ENCODE peak calls at places on chromosomes 5 and 9, in seven cellular contexts. J is PC-9, U is uterus, G is keratinocyte, N is DND-41, V is tibial artery, P is AG04449. W is an unnamed sample.

GRCh38 chr9:129227843-129228189 is 49.8 kb upstream of the IER5L start:
- DNase-seq in J (no peak), U (no peak), G (no peak), N (no peak), V (no peak), P (no peak), W (no peak)

GRCh38 chr5:157575096-157575872 is at the start of gene ADAM19:
- DNase-seq in J (peak), U (peak), G (no peak), N (peak), V (peak), P (no peak), W (peak)

GRCh38 chr5:31987985-31988710 is 186.0 kb downstream of the GOLPH3 start:
- DNase-seq in J (no peak), U (no peak), G (peak), N (no peak), V (no peak), P (peak), W (no peak)

GRCh38 chr9:21812415-21812814 is 10.0 kb downstream of the MTAP start:
- DNase-seq in J (no peak), U (no peak), G (no peak), N (no peak), V (no peak), P (no peak), W (no peak)

GRCh38 chr9:135563858-135564257 is 2.3 kb downstream of the PAEP start:
- DNase-seq in J (no peak), U (no peak), G (no peak), N (no peak), V (no peak), P (no peak), W (no peak)

GRCh38 chr5:91176288-91177016 is 206.7 kb downstream of the ARRDC3 start:
- DNase-seq in J (no peak), U (no peak), G (no peak), N (no peak), V (no peak), P (peak), W (no peak)

GRCh38 chr9:92489209-92489608 is 6.9 kb upstream of the ASPN start:
- DNase-seq in J (no peak), U (no peak), G (no peak), N (no peak), V (no peak), P (no peak), W (no peak)

GRCh38 chr5:149073217-149073616 is 10.4 kb upstream of the SH3TC2 start:
- DNase-seq in J (peak), U (no peak), G (no peak), N (no peak), V (no peak), P (no peak), W (no peak)

GRCh38 chr9:37925006-37925405 is 21.1 kb upstream of the SLC25A51 start:
- DNase-seq in J (no peak), U (no peak), G (no peak), N (no peak), V (no peak), P (no peak), W (no peak)

GRCh38 chr5:66660401-66660800 is 64.2 kb downstream of the MAST4 start:
- DNase-seq in J (no peak), U (no peak), G (no peak), N (no peak), V (no peak), P (no peak), W (no peak)

GRCh38 chr9:14030350-14030823 is 283.6 kb downstream of the NFIB start:
- DNase-seq in J (peak), U (no peak), G (peak), N (no peak), V (no peak), P (peak), W (no peak)

GRCh38 chr9:37466037-37466709 is 923 bp upstream of the ZBTB5 start:
- DNase-seq in J (peak), U (peak), G (no peak), N (peak), V (peak), P (no peak), W (peak)

GRCh38 chr9:124632077-124632621 is 125.0 kb upstream of the NR5A1 start:
- DNase-seq in J (no peak), U (no peak), G (no peak), N (no peak), V (no peak), P (no peak), W (no peak)

GRCh38 chr5:98734646-98735045 is 38.8 kb upstream of the RGMB start:
- DNase-seq in J (no peak), U (no peak), G (no peak), N (no peak), V (no peak), P (no peak), W (no peak)
- TF ChIP-seq CTCF in J (peak), U (no peak), G (no peak), N (peak), V (no peak), P (no peak), W (no peak)

DNA sequence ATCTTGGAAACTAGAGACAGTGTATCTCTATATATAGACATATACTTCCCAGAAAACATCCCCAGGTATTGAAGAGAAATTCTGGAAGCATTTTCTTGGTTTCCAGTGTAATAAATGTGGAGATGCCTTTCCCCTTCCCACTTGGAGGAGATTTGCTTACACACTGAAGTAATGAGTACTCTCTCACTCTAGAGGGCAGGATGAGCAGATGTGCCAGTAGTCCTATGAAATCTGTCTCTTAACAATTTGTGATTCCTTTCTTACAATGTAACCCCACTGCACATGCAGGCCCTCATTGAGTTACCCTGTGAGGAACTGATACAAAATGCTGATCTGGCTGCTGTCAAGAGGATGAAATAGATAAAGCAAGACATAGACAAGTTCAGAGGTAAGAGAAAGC is 567.2 kb downstream of the SLCO4C1 start:
- DNase-seq in J (no peak), U (no peak), G (no peak), N (no peak), V (no peak), P (no peak), W (no peak)
- TF ChIP-seq CTCF in J (no peak), U (no peak), G (no peak), N (peak), V (no peak), P (no peak), W (no peak)

DNA sequence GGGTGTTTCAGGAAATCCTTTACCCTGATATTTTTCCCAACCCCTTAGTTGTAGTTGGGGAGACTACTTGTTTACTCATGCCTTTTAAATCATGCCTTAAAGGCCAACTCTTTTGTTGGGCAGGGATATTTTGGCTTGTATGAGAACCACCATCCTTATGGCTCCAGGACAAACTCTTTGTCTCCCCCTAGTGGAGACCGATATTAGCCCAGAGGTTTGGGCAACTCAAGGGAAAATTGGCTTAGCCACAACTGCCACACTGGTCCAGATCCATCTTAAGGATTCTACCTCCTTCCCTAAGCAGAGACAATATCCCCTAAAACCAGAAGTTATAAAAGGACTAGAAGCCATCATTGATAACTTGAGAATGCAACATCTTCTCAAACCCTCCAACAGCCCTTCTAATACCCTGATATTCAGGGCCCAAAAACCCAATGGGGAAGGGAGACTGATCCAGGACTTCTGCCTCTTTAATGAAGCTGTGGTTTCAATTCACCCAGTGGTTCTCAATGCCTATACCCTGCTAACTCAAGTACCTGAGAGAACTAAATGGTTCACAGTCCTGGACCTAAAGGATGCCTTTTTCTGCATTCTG is 100.9 kb upstream of the HCN1 start:
- DNase-seq in J (peak), U (no peak), G (no peak), N (no peak), V (no peak), P (no peak), W (no peak)
- TF ChIP-seq CTCF in J (peak), U (no peak), G (no peak), N (peak), V (no peak), P (no peak), W (peak)

DNA sequence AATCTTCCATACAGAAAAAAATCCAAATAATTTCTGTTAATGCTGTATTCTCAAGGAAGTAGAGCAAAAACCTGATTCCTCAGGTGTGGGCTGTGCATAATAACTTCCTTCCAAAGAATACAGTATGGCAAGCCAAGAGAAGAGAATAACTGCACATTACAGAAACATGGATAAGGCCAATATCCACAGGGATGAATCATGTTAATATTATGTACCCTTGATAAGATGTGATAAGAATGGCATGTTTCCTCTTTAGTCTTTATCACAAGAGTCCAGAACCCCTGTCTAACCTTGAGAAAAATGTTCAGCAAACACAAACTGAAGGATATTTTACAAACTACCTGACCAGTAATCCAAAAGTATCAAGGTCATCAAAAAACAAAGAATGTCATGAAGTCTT is 795.8 kb downstream of the SEMA5A start:
- DNase-seq in J (no peak), U (no peak), G (no peak), N (no peak), V (no peak), P (no peak), W (no peak)
- TF ChIP-seq CTCF in J (no peak), U (no peak), G (no peak), N (no peak), V (no peak), P (no peak), W (no peak)

DNA sequence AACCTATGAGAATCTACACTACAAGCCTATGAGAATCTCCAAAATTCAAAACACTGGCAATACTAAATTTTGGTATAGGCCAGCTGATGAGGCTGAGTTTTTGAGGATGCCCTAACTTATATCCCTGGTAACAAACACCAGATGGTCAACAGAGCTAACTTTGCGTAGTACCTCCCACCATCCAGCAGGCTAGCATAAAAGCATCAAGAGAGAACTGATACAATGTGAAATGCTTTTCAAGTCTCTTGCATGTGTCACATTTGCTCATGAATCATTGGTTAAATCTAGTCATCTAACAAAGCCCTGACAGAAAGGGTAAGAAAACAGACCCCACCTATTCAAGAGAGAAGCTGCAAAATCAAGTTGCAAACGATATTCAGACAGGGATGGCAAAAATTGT is 1609.7 kb upstream of the CDH9 start:
- DNase-seq in J (no peak), U (no peak), G (no peak), N (no peak), V (no peak), P (no peak), W (no peak)
- TF ChIP-seq CTCF in J (no peak), U (no peak), G (no peak), N (no peak), V (no peak), P (no peak), W (peak)

GRCh38 chr5:129906177-129906887 is 2.1 kb downstream of the CHSY3 start:
- DNase-seq in J (peak), U (no peak), G (no peak), N (no peak), V (peak), P (no peak), W (peak)
- TF ChIP-seq CTCF in J (no peak), U (no peak), G (no peak), N (no peak), V (no peak), P (peak), W (no peak)

GRCh38 chr5:139403787-139404483 is at the start of gene SPATA24:
- DNase-seq in J (peak), U (peak), G (peak), N (peak), V (peak), P (peak), W (peak)

GRCh38 chr5:139402561-139403158 is 1.2 kb downstream of the SPATA24 start:
- DNase-seq in J (no peak), U (no peak), G (no peak), N (peak), V (no peak), P (no peak), W (no peak)

GRCh38 chr5:139406960-139407359 is 3.1 kb upstream of the SPATA24 start:
- DNase-seq in J (no peak), U (no peak), G (no peak), N (no peak), V (no peak), P (no peak), W (no peak)

GRCh38 chr5:139403418-139403786 is 487 bp downstream of the SPATA24 start:
- DNase-seq in J (no peak), U (no peak), G (no peak), N (no peak), V (no peak), P (no peak), W (no peak)

GRCh38 chr5:139404484-139404840 is 573 bp upstream of the SPATA24 start:
- DNase-seq in J (no peak), U (no peak), G (no peak), N (peak), V (no peak), P (no peak), W (no peak)
- TF ChIP-seq CTCF in J (no peak), U (no peak), G (no peak), N (peak), V (no peak), P (no peak), W (no peak)

DNA sequence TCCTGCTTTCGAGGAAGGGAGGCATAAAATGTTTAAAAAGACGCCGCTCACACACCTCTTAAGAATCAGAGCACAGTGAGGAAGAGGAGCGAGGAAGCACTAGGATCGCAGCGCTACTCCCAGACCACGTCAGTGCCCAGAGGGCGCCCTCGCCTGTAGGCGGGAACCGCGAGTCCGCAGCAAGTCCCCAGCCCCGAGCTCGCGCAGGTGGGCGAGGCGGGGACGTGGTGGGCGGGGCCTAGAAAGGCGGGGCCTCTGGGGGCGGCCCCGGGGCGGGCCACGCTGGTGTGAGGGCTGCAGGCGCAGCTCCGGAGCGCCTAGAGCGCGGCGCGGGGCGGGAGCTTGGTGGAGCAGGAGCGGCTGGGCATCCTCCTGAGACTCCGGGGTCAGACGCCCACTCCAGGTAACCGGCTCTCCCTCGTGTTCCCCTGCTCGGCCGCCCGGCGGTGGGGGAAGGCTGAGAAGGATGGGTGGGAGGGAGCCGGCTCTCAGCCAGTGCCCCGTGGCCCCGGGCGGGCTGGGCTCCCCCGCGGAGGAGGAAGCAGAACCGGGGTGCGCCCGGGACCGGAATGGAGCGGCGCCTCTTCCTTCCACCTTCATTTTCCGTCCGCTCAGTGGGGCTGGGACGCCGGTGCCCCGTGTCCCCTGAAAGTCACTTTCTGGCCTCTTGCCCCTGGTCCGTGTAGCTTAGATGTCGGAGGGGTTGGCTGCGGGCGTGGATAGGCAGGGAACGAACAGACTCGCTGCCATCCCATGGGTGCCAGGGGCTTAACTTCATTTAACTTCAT is at the start of gene GCNT1:
- DNase-seq in J (peak), U (peak), G (peak), N (peak), V (peak), P (no peak), W (peak)
- TF ChIP-seq CTCF in J (peak), U (peak), G (no peak), N (peak), V (peak), P (peak), W (no peak)